ENCODE peak calls at places on chromosomes 2 and 18, in six cellular contexts. N is trophoblast cell, B is mesenchymal stem cell, O is IMR-90, A is H1, C is mesendoderm. U is an unnamed sample. For H3K36me3, the result is how much of the 10 kb centered on the place peaks cover.

GRCh38 chr18:76493213-76494107 is 1.6 kb downstream of the ZNF516 start:
- DNase-seq in O (peak), A (no peak), C (peak), N (peak), B (peak), U (peak)

GRCh38 chr2:201127570-201127969 is 11.6 kb downstream of the CFLAR start:
- DNase-seq in O (peak), B (no peak), A (no peak), C (no peak), N (no peak), U (no peak)

GRCh38 chr2:142863485-142863921 is 14.0 kb upstream of the KYNU start:
- DNase-seq in O (peak), B (peak), N (no peak), A (no peak), C (no peak), U (no peak)

GRCh38 chr2:105329561-105330495 is at the start of gene TGFBRAP1:
- DNase-seq in O (peak), A (no peak), C (peak), N (peak), B (peak), U (peak)

GRCh38 chr2:43010428-43011141 is 215.8 kb downstream of the ZFP36L2 start:
- DNase-seq in O (peak), N (peak), B (no peak), A (no peak), C (no peak), U (no peak)

GRCh38 chr2:101190753-101191516 is 39.8 kb upstream of the TBC1D8 start:
- DNase-seq in A (no peak), O (no peak), N (peak), B (no peak), C (peak), U (no peak)

GRCh38 chr2:190404487-190404886 is 3.7 kb upstream of the MFSD6 start:
- DNase-seq in A (no peak), B (no peak), C (peak), O (peak), N (peak), U (no peak)

GRCh38 chr2:28810384-28811285 is at the start of gene SPDYA:
- DNase-seq in N (peak), B (peak), C (peak), A (peak), O (peak), U (peak)

GRCh38 chr2:54557601-54558187 is 101.6 kb downstream of the SPTBN1 start:
- DNase-seq in A (no peak), N (peak), C (peak), O (no peak), B (peak), U (peak)

DNA sequence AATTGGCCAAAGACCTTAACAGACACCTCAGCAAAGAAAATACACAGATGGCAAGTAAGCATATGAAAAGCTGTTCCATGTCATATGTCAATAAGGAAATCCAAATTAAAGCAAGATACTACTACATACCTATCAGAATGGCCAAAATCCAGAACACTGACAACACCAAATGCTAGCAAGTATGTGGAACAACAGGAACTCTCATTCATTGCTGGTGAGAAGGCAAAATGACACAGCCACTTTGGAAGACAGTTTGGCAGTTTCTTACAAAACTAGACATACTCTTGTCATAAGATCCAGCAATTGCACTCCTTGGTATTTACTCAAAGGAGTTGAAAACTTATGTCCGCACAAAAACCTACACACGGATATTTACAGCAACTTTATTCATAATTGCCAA is 20.3 kb upstream of the DNAJC10 start:
- DNase-seq in N (peak), O (no peak), B (no peak), C (no peak), A (no peak), U (no peak)
- H2AK5ac ChIP-seq in N (no peak), O (no peak), B (no peak), C (no peak), A (no peak), U (no peak)

DNA sequence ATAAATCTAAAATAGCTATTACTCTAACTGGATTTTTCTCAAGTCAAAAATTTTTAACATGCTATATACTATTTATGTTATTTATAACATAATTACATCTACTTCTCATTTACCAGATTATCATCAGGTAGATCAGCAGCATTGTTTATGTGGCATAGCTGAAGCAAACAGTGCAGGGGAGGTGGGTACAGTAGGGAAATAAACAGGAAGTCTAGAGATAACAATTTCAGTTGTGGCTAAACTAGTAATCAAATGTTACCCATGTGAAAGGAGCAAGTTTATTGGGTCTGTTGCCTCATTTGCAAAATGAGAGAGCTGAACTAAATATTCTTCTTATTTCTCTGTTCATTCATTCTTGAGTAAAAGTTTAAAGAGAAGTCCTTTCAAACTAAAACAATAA is 27.7 kb downstream of the GFPT1 start:
- DNase-seq in B (no peak), O (no peak), N (no peak), C (no peak), A (no peak), U (no peak)
- H3K36me3 ChIP-seq in B (under half), O (half or more), N (half or more), C (under half), A (under half), U (under half)

GRCh38 chr2:70085711-70086277 is 1.5 kb upstream of the PCBP1 start:
- DNase-seq in A (no peak), B (no peak), O (no peak), N (no peak), C (peak), U (no peak)

GRCh38 chr2:70088508-70089219 is 1.4 kb downstream of the PCBP1 start:
- DNase-seq in A (no peak), B (no peak), C (peak), N (no peak), O (peak), U (no peak)

GRCh38 chr2:70087703-70088507 is 628 bp downstream of the PCBP1 start:
- DNase-seq in A (no peak), N (peak), B (peak), C (peak), O (peak), U (no peak)

GRCh38 chr2:70086278-70086837 is 919 bp upstream of the PCBP1 start:
- DNase-seq in O (peak), C (peak), A (no peak), N (peak), B (peak), U (peak)

GRCh38 chr2:70086838-70087702 is at the start of gene PCBP1:
- DNase-seq in C (peak), N (peak), A (peak), O (peak), B (peak), U (peak)
- H3K23ac ChIP-seq in C (peak), N (no peak), A (no peak), O (peak), B (peak), U (peak)

GRCh38 chr2:79619976-79620375 is 107.1 kb downstream of the CTNNA2 start:
- DNase-seq in B (no peak), O (no peak), N (no peak), A (no peak), C (no peak), U (no peak)
- H2AK5ac ChIP-seq in B (no peak), O (no peak), N (no peak), A (no peak), C (no peak), U (no peak)

GRCh38 chr2:61252031-61252430 is 90.0 kb downstream of the C2orf74 start:
- DNase-seq in C (peak), B (no peak), A (no peak), N (no peak), O (no peak), U (no peak)
- H3K36me3 ChIP-seq in C (under half), B (under half), A (under half), N (under half), O (under half), U (half or more)

GRCh38 chr2:64966017-64966416 is 23.2 kb upstream of the SLC1A4 start:
- DNase-seq in C (no peak), B (no peak), O (no peak), A (no peak), N (no peak), U (no peak)
- H3K23ac ChIP-seq in C (no peak), B (no peak), O (peak), A (no peak), N (peak), U (no peak)

DNA sequence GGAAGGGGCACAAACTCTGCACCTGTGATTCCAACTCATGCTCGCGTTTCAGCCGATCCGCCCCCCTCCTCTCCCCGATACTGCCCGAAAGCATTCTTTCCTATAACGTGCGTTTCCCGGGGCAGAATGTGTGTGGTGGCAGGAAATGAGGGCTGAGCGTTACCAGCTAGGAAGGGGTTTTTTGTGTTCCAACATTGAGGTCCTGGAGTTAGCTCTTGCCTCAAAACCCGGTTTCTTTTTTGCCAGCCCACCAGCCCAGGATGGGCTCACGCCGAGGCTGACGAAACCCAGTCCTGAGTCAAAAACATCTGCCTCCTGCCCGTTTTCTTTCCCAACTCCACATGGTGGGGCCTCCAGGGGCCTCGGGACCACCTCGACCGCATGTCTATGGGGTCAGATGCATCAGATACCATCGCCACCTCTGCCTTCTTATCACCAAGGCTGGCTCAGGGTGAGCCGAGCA is 113.7 kb upstream of the COPS8 start:
- DNase-seq in N (no peak), A (no peak), O (no peak), B (no peak), C (no peak), U (no peak)
- H2AK5ac ChIP-seq in N (no peak), A (no peak), O (no peak), B (no peak), C (no peak), U (peak)

DNA sequence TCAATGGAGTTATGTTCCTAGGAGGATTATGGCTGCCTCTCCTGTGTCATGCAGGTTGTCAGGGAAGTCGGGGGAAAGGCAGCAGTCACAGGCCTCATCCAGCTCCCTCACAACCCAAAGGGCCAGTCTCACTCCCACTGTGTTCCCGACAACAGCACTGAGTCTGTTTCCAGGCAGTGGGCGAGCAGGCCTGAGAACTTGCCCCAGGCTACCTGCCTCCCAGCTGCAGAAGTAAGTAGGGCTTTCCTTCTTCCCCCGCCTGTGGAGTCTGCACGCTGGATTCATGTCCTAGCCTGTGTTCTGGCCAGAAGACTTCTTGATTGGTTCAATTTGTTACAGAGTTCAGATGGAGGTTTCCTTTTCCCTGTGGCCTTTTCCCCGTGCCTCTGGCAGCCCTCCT is 8.2 kb upstream of the ZNF638 start:
- DNase-seq in B (no peak), C (no peak), A (no peak), O (no peak), N (no peak), U (no peak)
- H3K36me3 ChIP-seq in B (under half), C (under half), A (under half), O (under half), N (under half), U (under half)

GRCh38 chr2:231707625-231708049 is 688 bp upstream of the PTMA start:
- DNase-seq in O (no peak), N (peak), C (peak), A (no peak), B (no peak), U (no peak)

GRCh38 chr2:231708050-231708772 is at the start of gene PTMA:
- DNase-seq in N (peak), C (peak), O (peak), A (peak), B (peak), U (peak)

GRCh38 chr2:231709636-231709980 is 1.3 kb downstream of the PTMA start:
- DNase-seq in B (no peak), A (no peak), O (no peak), N (no peak), C (no peak), U (no peak)

GRCh38 chr2:231708773-231709635 is 679 bp downstream of the PTMA start:
- DNase-seq in O (peak), C (peak), B (peak), A (no peak), N (peak), U (no peak)

GRCh38 chr2:231706731-231707624 is 1.3 kb upstream of the PTMA start:
- DNase-seq in A (peak), B (peak), C (peak), N (peak), O (peak), U (peak)
- H3K23ac ChIP-seq in A (no peak), B (peak), C (peak), N (no peak), O (peak), U (peak)

U was measured in neuronal stem cell.